ENCODE peak calls at places on chromosome 10, in six cellular contexts. R, M, Z, W, P and E are unnamed samples.

GRCh38 chr10:119113805-119114732 is 10.2 kb downstream of the DENND10 start:
- ATAC-seq in R (no peak), M (peak), Z (no peak), W (no peak), P (peak), E (peak)

GRCh38 chr10:48317321-48317990 is 11.0 kb downstream of the MAPK8 start:
- ATAC-seq in R (no peak), M (no peak), Z (no peak), W (no peak), P (no peak), E (no peak)

GRCh38 chr10:33509231-33509871 is 174.9 kb upstream of the NRP1 start:
- ATAC-seq in R (peak), M (peak), Z (peak), W (peak), P (peak), E (peak)

GRCh38 chr10:29957887-29958330 is 101.5 kb downstream of the JCAD start:
- ATAC-seq in R (peak), M (no peak), Z (no peak), W (no peak), P (no peak), E (peak)

GRCh38 chr10:120841522-120842189 is 9.5 kb upstream of the WDR11 start:
- ATAC-seq in R (no peak), M (peak), Z (no peak), W (no peak), P (no peak), E (no peak)

GRCh38 chr10:130963052-130963393 is 348.5 kb downstream of the TCERG1L start:
- ATAC-seq in R (no peak), M (no peak), Z (no peak), W (no peak), P (no peak), E (no peak)

GRCh38 chr10:132546567-132547420 is 9.2 kb downstream of the INPP5A start:
- ATAC-seq in R (peak), M (no peak), Z (no peak), W (no peak), P (no peak), E (no peak)

GRCh38 chr10:59335497-59335896 is 26.9 kb downstream of the FAM13C start:
- ATAC-seq in R (no peak), M (no peak), Z (no peak), W (no peak), P (no peak), E (no peak)

GRCh38 chr10:72334832-72335393 is 19.8 kb downstream of the DNAJB12 start:
- ATAC-seq in R (peak), M (peak), Z (peak), W (no peak), P (no peak), E (peak)

GRCh38 chr10:71064413-71065118 is 147.8 kb upstream of the UNC5B start:
- ATAC-seq in R (no peak), M (no peak), Z (no peak), W (peak), P (no peak), E (no peak)

GRCh38 chr10:44865289-44865671 is 45.9 kb upstream of the TMEM72 start:
- ATAC-seq in R (peak), M (peak), Z (no peak), W (peak), P (peak), E (peak)

GRCh38 chr10:88361995-88362540 is 221.1 kb downstream of the RNLS start:
- ATAC-seq in R (no peak), M (no peak), Z (no peak), W (no peak), P (no peak), E (no peak)
- TF ChIP-seq EP300 in R (no peak), M (no peak), Z (no peak), W (no peak), P (no peak), E (no peak)

GRCh38 chr10:102641880-102642552 is 2.3 kb upstream of the TRIM8 start:
- ATAC-seq in R (peak), M (peak), Z (peak), W (peak), P (peak), E (peak)
- TF ChIP-seq EP300 in R (no peak), M (peak), Z (no peak), W (no peak), P (no peak), E (no peak)

DNA sequence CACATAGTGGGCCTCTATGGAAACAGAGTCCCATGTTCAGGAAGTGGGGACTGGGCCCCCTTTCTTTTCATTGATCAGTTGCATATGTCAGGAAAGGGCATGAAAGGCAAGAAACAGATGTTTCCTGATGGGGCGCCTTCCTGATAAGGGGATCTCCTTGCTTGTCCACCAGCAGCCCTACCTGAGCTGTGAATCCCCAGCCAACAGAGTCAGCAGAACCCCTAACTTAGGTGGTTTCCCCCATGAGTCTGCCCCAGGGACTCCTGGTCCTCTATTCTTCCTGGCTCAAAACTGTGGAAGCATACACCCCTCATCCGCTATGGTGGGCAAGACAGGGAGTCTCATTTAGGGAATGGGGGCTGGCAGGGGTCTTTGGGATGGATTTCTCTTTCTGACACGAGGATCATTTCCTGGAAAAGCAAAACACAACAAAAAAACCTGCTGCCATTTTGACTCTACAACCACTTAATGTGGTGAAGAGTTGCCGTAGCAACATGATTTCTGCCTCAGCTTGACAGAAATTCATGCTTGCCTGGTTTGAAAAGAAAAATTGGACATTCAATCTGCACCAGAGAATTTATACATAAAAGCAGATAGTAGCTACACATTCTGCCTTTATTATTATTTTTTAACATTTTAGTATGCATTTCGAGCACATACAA is 119.8 kb downstream of the SPAG6 start:
- ATAC-seq in R (peak), M (no peak), Z (no peak), W (no peak), P (no peak), E (no peak)
- TF ChIP-seq EP300 in R (no peak), M (no peak), Z (no peak), W (no peak), P (no peak), E (no peak)

DNA sequence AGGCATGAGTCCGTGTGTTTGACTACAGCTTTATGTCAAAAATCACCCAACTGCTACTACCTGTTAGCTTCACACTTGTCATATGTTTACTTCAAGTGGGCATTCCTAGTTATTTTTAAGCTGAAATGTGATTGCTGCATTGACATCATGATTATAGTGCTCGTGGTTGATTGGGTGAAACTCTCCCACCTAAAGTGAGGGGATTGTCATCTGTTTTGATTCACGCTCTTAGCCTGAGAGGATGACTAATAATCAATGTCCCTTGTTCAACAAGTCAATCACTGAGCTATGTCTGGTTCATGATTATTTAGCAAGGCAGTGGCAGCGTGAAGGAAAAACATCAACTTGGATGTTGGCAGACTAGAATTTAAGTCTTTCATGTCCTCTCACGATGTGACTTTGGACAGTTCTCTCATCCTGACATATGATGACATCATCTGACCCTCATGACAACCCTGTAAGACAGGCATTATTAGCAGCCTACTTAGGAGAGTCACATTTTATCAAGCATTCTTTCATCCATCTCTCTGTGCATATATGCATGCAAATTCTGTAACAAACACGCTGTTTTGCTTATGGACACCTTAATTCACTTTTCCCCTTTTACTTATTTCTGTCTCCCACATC is 352.6 kb upstream of the ZMIZ1 start:
- ATAC-seq in R (no peak), M (no peak), Z (no peak), W (no peak), P (no peak), E (no peak)
- TF ChIP-seq EP300 in R (no peak), M (no peak), Z (no peak), W (no peak), P (no peak), E (no peak)

DNA sequence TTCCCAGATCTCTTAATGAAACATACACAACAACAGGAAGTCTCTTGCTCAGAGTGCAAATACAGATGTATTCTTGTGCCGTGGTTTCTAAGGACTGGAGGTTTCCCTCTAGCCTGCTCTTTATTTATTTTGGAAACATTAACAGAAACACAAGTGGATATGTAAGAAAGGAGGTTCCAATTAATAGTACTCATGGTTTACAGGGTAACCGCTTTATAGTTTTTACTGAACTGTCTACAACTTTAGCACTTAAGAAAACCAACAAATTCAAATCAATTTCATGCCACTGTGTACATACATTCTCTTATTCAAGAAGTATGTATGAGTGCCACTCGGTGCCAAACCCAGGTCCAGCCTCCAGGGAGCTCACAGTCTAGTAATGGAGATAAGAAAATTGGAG is 175.9 kb upstream of the AKR1E2 start:
- ATAC-seq in R (no peak), M (no peak), Z (peak), W (no peak), P (no peak), E (no peak)
- TF ChIP-seq EP300 in R (no peak), M (no peak), Z (no peak), W (no peak), P (no peak), E (no peak)

GRCh38 chr10:100998183-100998990 is 1.2 kb upstream of the LZTS2 start:
- ATAC-seq in R (peak), M (peak), Z (peak), W (peak), P (peak), E (peak)
- TF ChIP-seq EP300 in R (no peak), M (peak), Z (no peak), W (no peak), P (no peak), E (no peak)

DNA sequence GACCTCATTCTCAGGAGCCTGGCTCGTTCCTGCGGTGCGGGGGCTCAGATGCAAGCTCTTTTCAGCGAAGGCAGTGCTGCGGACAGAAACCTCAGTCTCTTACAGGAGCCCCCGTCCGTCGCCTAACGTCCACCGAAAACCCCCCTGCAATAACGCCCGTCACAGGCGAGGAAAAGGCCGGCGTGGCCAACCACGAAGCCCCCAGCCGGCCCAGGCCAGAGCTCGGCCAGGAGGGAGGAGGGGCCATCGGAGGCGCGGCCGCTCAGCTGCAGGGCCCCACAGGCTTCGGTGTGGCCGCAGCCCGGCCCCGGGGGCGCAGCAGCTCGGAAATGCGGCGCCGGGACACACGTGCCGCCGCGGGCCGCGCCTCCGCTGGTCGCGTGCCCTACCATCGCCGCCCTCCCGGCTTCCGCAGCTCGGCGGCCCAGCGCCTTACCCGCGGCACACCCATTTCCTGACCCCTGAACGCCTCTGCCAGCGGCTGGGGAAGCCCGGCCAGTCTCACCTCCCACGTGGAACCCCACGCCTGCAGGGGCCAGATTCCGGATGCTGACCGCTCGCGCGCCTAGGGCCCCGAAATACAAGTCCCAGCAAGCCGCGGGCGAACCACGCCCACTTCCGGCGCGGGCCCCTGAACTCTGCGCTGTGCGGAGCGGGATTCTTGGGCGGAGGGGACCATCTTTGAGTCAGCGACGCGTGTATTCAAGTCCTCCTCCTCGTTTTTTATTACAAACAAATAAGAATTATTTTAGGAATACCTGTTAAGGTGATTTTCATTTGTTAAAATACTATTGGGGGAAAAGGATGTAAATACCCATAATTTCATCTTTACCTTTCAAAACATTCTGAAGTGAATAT is at the start of gene ZNF239:
- ATAC-seq in R (peak), M (no peak), Z (peak), W (peak), P (peak), E (peak)
- TF ChIP-seq EP300 in R (no peak), M (no peak), Z (no peak), W (peak), P (no peak), E (no peak)